ENCODE peak calls at places on chromosomes 11 and 22, in five cellular contexts. J is SK-N-SH, A is GM12878, K is H1, L is K562. U is an unnamed sample.

GRCh38 chr11:104763930-104764717 is 134.1 kb downstream of the CASP12 start:
- DNase-seq in J (no peak), A (no peak), K (no peak), L (no peak), U (no peak)

GRCh38 chr11:106473089-106473722 is 395.7 kb downstream of the AASDHPPT start:
- DNase-seq in J (no peak), A (no peak), K (no peak), L (no peak), U (no peak)

GRCh38 chr11:87300640-87301381 is 263.1 kb downstream of the TMEM135 start:
- DNase-seq in J (no peak), A (no peak), K (no peak), L (peak), U (no peak)

GRCh38 chr11:93053864-93054263 is 84.4 kb downstream of the MTNR1B start:
- DNase-seq in J (no peak), A (no peak), K (no peak), L (no peak), U (no peak)

GRCh38 chr11:81916459-81916858 is 817.2 kb downstream of the FAM181B start:
- DNase-seq in J (no peak), A (no peak), K (no peak), L (no peak), U (no peak)

GRCh38 chr11:32893947-32894827 is 1.6 kb downstream of the QSER1 start:
- DNase-seq in J (peak), A (peak), K (no peak), L (peak), U (peak)

GRCh38 chr11:114482114-114482513 is 42.8 kb downstream of the REXO2 start:
- DNase-seq in J (no peak), A (no peak), K (no peak), L (no peak), U (no peak)

GRCh38 chr11:123740787-123741158 is 687 bp downstream of the ZNF202 start:
- DNase-seq in J (no peak), A (no peak), K (no peak), L (no peak), U (no peak)

GRCh38 chr11:59615132-59615636 is 390 bp downstream of the OSBP start:
- DNase-seq in J (no peak), A (no peak), K (peak), L (peak), U (peak)

GRCh38 chr11:19232910-19233503 is 7.7 kb downstream of the E2F8 start:
- DNase-seq in J (no peak), A (no peak), K (no peak), L (no peak), U (no peak)

GRCh38 chr11:108929241-108929640 is 264.4 kb downstream of the DDX10 start:
- DNase-seq in J (no peak), A (no peak), K (no peak), L (no peak), U (peak)

GRCh38 chr11:35579557-35580396 is 38.5 kb upstream of the FJX1 start:
- DNase-seq in J (no peak), A (no peak), K (no peak), L (peak), U (peak)

GRCh38 chr22:35629406-35630234 is 12.5 kb upstream of the MB start:
- DNase-seq in J (no peak), A (peak), K (no peak), L (peak), U (no peak)

GRCh38 chr11:119380816-119381185 is 689 bp downstream of the USP2 start:
- DNase-seq in J (no peak), A (no peak), K (peak), L (peak), U (peak)

GRCh38 chr11:17691550-17691949 is 27.8 kb upstream of the MYOD1 start:
- DNase-seq in J (no peak), A (no peak), K (no peak), L (no peak), U (no peak)

GRCh38 chr11:65316979-65317786 is 2.5 kb downstream of the CDC42EP2 start:
- DNase-seq in J (no peak), A (no peak), K (peak), L (peak), U (peak)

GRCh38 chr11:33751878-33752277 is 15.7 kb upstream of the CD59 start:
- DNase-seq in J (no peak), A (no peak), K (no peak), L (no peak), U (no peak)

GRCh38 chr11:61973603-61974162 is 6.2 kb upstream of the FTH1 start:
- DNase-seq in J (no peak), A (no peak), K (no peak), L (peak), U (peak)
- TF ChIP-seq GABPA in J (no peak), A (no peak), K (no peak), L (no peak), U (no peak)

DNA sequence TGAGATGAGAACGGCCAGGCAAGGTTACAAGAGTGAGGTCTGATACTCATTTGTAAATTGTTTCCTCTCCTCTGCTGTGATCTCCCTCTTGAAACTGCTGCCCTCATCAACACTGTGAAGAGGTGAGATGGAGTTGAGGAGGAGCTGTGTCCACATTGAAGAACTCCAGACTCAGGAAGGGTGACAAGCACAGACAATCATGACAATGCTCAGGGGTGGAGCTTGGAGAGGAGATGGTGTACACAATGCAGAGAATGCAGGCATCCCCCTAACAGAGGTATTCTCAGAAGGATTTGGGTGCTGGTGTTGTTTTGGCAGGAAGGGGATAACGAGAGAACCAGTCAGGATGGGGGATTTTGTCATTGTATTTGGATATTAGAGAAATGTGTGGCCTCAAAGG is 21.5 kb upstream of the MMP7 start:
- DNase-seq in J (no peak), A (no peak), K (no peak), L (no peak), U (no peak)
- H3K4me2 ChIP-seq in J (peak), A (peak), K (no peak), L (no peak), U (no peak)

DNA sequence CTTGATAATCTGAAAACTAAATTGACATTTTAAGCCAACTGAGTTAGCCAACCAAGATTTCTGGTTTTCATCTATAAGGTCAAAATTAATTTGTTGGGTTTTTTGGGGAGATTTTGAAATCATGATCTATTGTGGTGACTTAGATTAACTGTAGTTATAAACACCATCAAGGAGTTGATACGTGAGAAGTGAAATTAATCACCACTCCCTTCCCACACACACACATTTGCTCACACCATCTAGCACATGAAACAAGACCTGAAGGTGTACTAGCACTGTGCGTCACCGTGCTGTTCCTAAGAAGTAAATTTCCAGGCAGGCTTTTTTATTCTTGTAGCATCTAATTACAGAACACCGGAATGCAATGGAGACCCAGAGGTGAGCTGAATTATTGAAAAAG is 2.1 kb downstream of the OR5B21 start:
- DNase-seq in J (no peak), A (no peak), K (no peak), L (no peak), U (no peak)
- TF ChIP-seq POLR2AphosphoS5 in J (no peak), A (no peak), K (no peak), L (no peak), U (no peak)

GRCh38 chr22:25071720-25072119 is 119.2 kb downstream of the KIAA1671 start:
- DNase-seq in J (no peak), A (no peak), K (no peak), L (no peak), U (no peak)

GRCh38 chr22:25070870-25071465 is 118.5 kb downstream of the KIAA1671 start:
- DNase-seq in J (no peak), A (no peak), K (no peak), L (no peak), U (no peak)

GRCh38 chr22:25068701-25069100 is 116.2 kb downstream of the KIAA1671 start:
- DNase-seq in J (peak), A (no peak), K (no peak), L (no peak), U (no peak)

GRCh38 chr22:25069426-25069757 is 116.9 kb downstream of the KIAA1671 start:
- DNase-seq in J (no peak), A (no peak), K (no peak), L (no peak), U (no peak)

DNA sequence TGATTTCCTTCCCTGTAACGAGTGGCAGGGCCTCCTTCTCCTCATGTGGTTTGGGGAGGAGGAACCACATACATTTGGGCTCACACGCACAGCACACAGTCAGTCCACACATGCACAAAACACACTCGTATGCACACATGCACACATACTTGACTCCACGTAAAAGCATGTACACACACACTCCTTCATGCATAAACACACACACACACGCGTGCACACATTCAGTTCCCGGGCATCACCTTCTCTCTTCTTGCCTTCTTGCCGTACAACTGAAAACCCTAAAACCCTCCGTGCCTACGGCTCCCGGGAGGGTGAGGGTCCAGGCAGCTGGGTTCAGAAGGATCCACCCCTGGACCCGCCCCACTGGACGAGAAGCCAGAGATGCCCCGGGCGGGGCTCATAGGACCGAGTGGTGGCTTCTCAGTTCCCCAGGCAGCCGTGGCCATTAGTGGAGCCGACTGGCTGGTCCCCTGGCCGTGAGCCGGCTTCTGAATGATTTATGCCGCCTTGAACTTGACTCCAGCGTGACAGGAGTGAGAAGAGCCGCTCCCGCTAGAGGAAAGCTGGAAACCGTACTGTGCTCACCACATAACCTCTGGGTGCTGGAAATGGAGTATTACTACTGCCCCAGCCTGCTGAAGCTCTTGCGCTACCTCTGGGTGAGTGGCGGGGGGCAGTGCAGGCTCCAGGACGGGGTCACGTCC is 117.4 kb downstream of the KIAA1671 start:
- DNase-seq in J (no peak), A (no peak), K (no peak), L (no peak), U (no peak)
- TF ChIP-seq GABPA in J (no peak), A (no peak), K (no peak), L (no peak), U (no peak)

GRCh38 chr22:40606306-40606705 is 30.2 kb downstream of the MRTFA start:
- DNase-seq in J (no peak), A (no peak), K (no peak), L (no peak), U (peak)
- H3K4me2 ChIP-seq in J (no peak), A (no peak), K (no peak), L (no peak), U (no peak)

GRCh38 chr22:16960884-16961249 is 47.2 kb downstream of the GAB4 start:
- DNase-seq in J (no peak), A (no peak), K (no peak), L (peak), U (no peak)
- TF ChIP-seq POLR2AphosphoS5 in J (no peak), A (no peak), K (no peak), L (no peak), U (no peak)

U was measured in HepG2.